ENCODE peak calls at places on chromosomes 1 and 21, in six cellular contexts. K, I, T, Z, D and H are unnamed samples. For H3K79me1, the result is how much of the 10 kb centered on the place peaks cover.

GRCh38 chr1:101075926-101076325 is 50.3 kb upstream of the DPH5 start:
- DNase-seq in K (no peak), I (no peak), T (peak), Z (peak), D (no peak), H (no peak)

GRCh38 chr21:29939859-29940245 is at the start of gene GRIK1:
- DNase-seq in K (no peak), I (no peak), T (peak), Z (no peak), D (peak), H (no peak)

GRCh38 chr1:225845633-225846259 is 35.8 kb downstream of the EPHX1 start:
- DNase-seq in K (peak), I (peak), T (peak), Z (peak), D (peak), H (peak)

GRCh38 chr21:19648376-19648775 is 1244.8 kb upstream of the TMPRSS15 start:
- DNase-seq in K (no peak), I (no peak), T (no peak), Z (no peak), D (no peak), H (no peak)

GRCh38 chr1:28064064-28064463 is 24.3 kb downstream of the EYA3 start:
- DNase-seq in K (peak), I (no peak), T (no peak), Z (no peak), D (no peak), H (peak)

GRCh38 chr1:38746966-38747600 is 112.5 kb downstream of the RRAGC start:
- DNase-seq in K (no peak), I (no peak), T (peak), Z (peak), D (no peak), H (no peak)

GRCh38 chr1:37661401-37661800 is 26.7 kb upstream of the RSPO1 start:
- DNase-seq in K (peak), I (no peak), T (peak), Z (peak), D (no peak), H (no peak)

GRCh38 chr1:248348475-248348874 is at the start of gene OR14C36:
- DNase-seq in K (no peak), I (no peak), T (no peak), Z (no peak), D (no peak), H (no peak)

GRCh38 chr1:29801003-29801402 is 564.7 kb downstream of the PTPRU start:
- DNase-seq in K (no peak), I (no peak), T (no peak), Z (no peak), D (no peak), H (no peak)

GRCh38 chr1:178356299-178356698 is 140.5 kb downstream of the CLEC20A start:
- DNase-seq in K (no peak), I (no peak), T (no peak), Z (no peak), D (no peak), H (no peak)

GRCh38 chr1:228668553-228669400 is 66.5 kb upstream of the RHOU start:
- DNase-seq in K (peak), I (no peak), T (no peak), Z (no peak), D (no peak), H (no peak)

GRCh38 chr21:14569868-14570267 is 23.8 kb upstream of the SAMSN1 start:
- DNase-seq in K (no peak), I (no peak), T (no peak), Z (no peak), D (no peak), H (no peak)

GRCh38 chr1:117821782-117822447 is 107.5 kb downstream of the GDAP2 start:
- DNase-seq in K (peak), I (no peak), T (peak), Z (peak), D (no peak), H (peak)

GRCh38 chr1:234582186-234582585 is 27.8 kb downstream of the IRF2BP2 start:
- DNase-seq in K (no peak), I (no peak), T (no peak), Z (no peak), D (no peak), H (no peak)

GRCh38 chr1:227453962-227454361 is 109.4 kb upstream of the ZNF678 start:
- DNase-seq in K (no peak), I (no peak), T (no peak), Z (no peak), D (no peak), H (no peak)

GRCh38 chr1:202283379-202283844 is 58.3 kb downstream of the UBE2T start:
- DNase-seq in K (peak), I (no peak), T (no peak), Z (peak), D (no peak), H (peak)

GRCh38 chr1:186139115-186139514 is 235.9 kb downstream of the TPR start:
- DNase-seq in K (no peak), I (no peak), T (no peak), Z (no peak), D (no peak), H (no peak)

GRCh38 chr1:218874313-218874712 is 299.4 kb upstream of the LYPLAL1 start:
- DNase-seq in K (peak), I (no peak), T (no peak), Z (no peak), D (no peak), H (peak)

GRCh38 chr1:151346082-151346768 is 827 bp downstream of the RFX5 start:
- DNase-seq in K (no peak), I (no peak), T (peak), Z (no peak), D (no peak), H (no peak)

GRCh38 chr1:24481843-24482610 is 20.6 kb upstream of the RCAN3 start:
- DNase-seq in K (no peak), I (no peak), T (no peak), Z (no peak), D (no peak), H (peak)

GRCh38 chr1:184485731-184486723 is 99.2 kb downstream of the C1orf21 start:
- DNase-seq in K (peak), I (no peak), T (no peak), Z (no peak), D (no peak), H (peak)

GRCh38 chr1:68359045-68359444 is 90.7 kb downstream of the RPE65 start:
- DNase-seq in K (peak), I (no peak), T (no peak), Z (no peak), D (no peak), H (peak)

GRCh38 chr1:203268901-203269653 is 36.2 kb upstream of the BTG2 start:
- DNase-seq in K (peak), I (no peak), T (peak), Z (peak), D (peak), H (peak)

GRCh38 chr1:110687244-110687643 is 12.5 kb upstream of the KCNA3 start:
- DNase-seq in K (peak), I (no peak), T (no peak), Z (no peak), D (no peak), H (no peak)

GRCh38 chr1:8116892-8117262 is 90.8 kb upstream of the ERRFI1 start:
- DNase-seq in K (peak), I (no peak), T (no peak), Z (no peak), D (no peak), H (peak)

GRCh38 chr1:32525053-32525452 is 14.2 kb upstream of the ZBTB8A start:
- DNase-seq in K (peak), I (no peak), T (no peak), Z (no peak), D (no peak), H (no peak)

GRCh38 chr1:145961425-145962156 is 2.8 kb downstream of the ANKRD34A start:
- DNase-seq in K (no peak), I (no peak), T (peak), Z (no peak), D (no peak), H (peak)

GRCh38 chr1:96487404-96487803 is 234.2 kb upstream of the PTBP2 start:
- DNase-seq in K (peak), I (no peak), T (no peak), Z (no peak), D (peak), H (no peak)

GRCh38 chr1:229407206-229408026 is 26.5 kb downstream of the ACTA1 start:
- DNase-seq in K (no peak), I (no peak), T (peak), Z (peak), D (no peak), H (peak)

GRCh38 chr1:89624314-89624713 is 8.6 kb upstream of the LRRC8C start:
- DNase-seq in K (no peak), I (no peak), T (no peak), Z (no peak), D (no peak), H (no peak)

GRCh38 chr1:204863730-204864129 is 6.9 kb upstream of the NFASC start:
- DNase-seq in K (no peak), I (no peak), T (no peak), Z (no peak), D (no peak), H (no peak)
- H3K79me1 ChIP-seq in K (under half), I (under half), T (under half), Z (under half), D (under half), H (under half)

GRCh38 chr1:92487078-92487605 is 417 bp upstream of the GFI1 start:
- DNase-seq in K (no peak), I (no peak), T (no peak), Z (no peak), D (no peak), H (no peak)
- H3K4me3 ChIP-seq in K (no peak), I (peak), T (no peak), Z (no peak), D (peak), H (no peak)

GRCh38 chr1:40923511-40924020 is 55.9 kb upstream of the CTPS1 start:
- DNase-seq in K (no peak), I (no peak), T (no peak), Z (no peak), D (no peak), H (no peak)

GRCh38 chr1:40924767-40925166 is 54.7 kb upstream of the CTPS1 start:
- DNase-seq in K (no peak), I (no peak), T (no peak), Z (no peak), D (no peak), H (no peak)

GRCh38 chr1:40921981-40922677 is 57.4 kb upstream of the CTPS1 start:
- DNase-seq in K (no peak), I (no peak), T (no peak), Z (no peak), D (no peak), H (no peak)

GRCh38 chr1:40921522-40921921 is 58.0 kb upstream of the CTPS1 start:
- DNase-seq in K (no peak), I (no peak), T (no peak), Z (no peak), D (no peak), H (no peak)

DNA sequence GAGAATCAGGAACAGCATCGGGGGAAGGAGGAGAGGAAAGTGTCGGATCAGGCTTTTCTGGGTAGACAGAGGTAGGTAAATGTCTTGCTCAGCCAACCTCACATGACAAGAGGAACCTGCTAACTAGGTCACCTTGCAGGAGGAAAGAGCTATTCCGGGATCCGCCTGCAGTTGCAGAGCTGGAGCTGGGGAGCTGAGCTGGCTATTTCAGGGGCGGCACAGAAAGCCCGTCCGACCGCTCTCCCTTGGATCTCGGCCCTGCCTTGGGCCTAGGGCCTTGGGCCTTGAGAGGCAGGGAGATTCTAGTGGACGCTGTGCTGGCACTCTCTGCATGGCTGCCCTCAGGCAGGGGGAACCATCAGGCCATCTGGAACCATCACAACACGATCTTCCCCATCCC is 56.5 kb upstream of the CTPS1 start:
- DNase-seq in K (no peak), I (no peak), T (no peak), Z (no peak), D (no peak), H (no peak)
- H3K18ac ChIP-seq in K (no peak), I (no peak), T (no peak), Z (no peak), D (peak), H (no peak)

GRCh38 chr1:6010554-6010953 is 18.3 kb upstream of the NPHP4 start:
- DNase-seq in K (no peak), I (no peak), T (no peak), Z (no peak), D (no peak), H (no peak)
- H3K79me1 ChIP-seq in K (under half), I (under half), T (under half), Z (under half), D (under half), H (under half)

GRCh38 chr1:207750901-207751300 is 953 bp upstream of the CD46 start:
- DNase-seq in K (no peak), I (no peak), T (no peak), Z (no peak), D (no peak), H (no peak)

GRCh38 chr1:207747627-207748492 is 4.0 kb upstream of the CD46 start:
- DNase-seq in K (no peak), I (no peak), T (no peak), Z (no peak), D (no peak), H (no peak)

GRCh38 chr1:207751790-207752455 is at the start of gene CD46:
- DNase-seq in K (peak), I (peak), T (peak), Z (peak), D (peak), H (peak)

GRCh38 chr1:207745839-207746767 is 5.8 kb upstream of the CD46 start:
- DNase-seq in K (no peak), I (no peak), T (peak), Z (peak), D (no peak), H (no peak)

GRCh38 chr1:207748737-207749528 is 2.9 kb upstream of the CD46 start:
- DNase-seq in K (no peak), I (no peak), T (no peak), Z (no peak), D (no peak), H (no peak)
- H3K4me3 ChIP-seq in K (no peak), I (no peak), T (no peak), Z (no peak), D (no peak), H (no peak)

GRCh38 chr1:26362331-26362730 is 8.4 kb upstream of the CRYBG2 start:
- DNase-seq in K (no peak), I (no peak), T (no peak), Z (no peak), D (no peak), H (no peak)

GRCh38 chr1:26361605-26362122 is 7.7 kb upstream of the CRYBG2 start:
- DNase-seq in K (no peak), I (no peak), T (no peak), Z (no peak), D (no peak), H (no peak)

GRCh38 chr1:26358411-26359384 is 4.8 kb upstream of the CRYBG2 start:
- DNase-seq in K (no peak), I (no peak), T (peak), Z (peak), D (no peak), H (no peak)

GRCh38 chr1:26360807-26361604 is 7.1 kb upstream of the CRYBG2 start:
- DNase-seq in K (no peak), I (no peak), T (no peak), Z (no peak), D (no peak), H (no peak)

DNA sequence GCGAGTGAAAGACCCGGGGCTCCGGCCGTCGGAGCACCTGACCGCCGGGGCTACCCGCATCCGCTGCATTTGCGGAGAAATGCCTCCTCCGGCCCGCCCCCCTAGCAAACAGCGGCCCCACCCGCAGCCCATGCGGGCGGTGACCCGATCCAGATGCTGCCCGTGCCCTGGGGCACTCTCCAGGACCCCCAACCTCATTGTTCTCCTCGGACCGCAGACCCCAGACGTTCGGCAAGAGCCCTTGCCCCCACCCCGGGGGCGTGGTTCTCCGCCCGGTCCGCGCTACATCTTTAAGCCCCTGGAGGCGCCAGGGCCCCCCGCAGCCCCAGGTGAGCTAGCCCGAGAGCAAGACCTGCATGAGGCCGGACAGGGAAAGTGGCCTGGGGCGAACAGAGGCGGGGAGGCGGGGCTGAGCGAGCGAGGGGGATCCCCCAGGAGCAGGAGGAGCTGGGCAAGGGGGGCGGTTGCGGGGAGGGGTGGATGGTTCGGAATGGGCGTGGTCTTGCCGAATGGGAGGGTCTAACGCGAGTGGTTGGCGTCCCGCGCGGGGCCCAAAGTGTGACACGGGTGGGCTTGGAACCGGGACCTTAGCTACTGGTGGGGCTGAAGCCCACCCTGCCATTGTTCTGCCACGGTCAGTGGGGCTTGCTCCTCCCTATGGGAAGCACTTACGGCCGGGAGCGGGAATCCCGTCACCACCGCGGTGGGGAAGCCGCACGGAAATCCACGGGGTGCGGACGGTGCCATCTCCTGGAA is 6.3 kb upstream of the CRYBG2 start:
- DNase-seq in K (no peak), I (no peak), T (peak), Z (peak), D (peak), H (no peak)
- H3K18ac ChIP-seq in K (no peak), I (peak), T (peak), Z (peak), D (peak), H (no peak)

DNA sequence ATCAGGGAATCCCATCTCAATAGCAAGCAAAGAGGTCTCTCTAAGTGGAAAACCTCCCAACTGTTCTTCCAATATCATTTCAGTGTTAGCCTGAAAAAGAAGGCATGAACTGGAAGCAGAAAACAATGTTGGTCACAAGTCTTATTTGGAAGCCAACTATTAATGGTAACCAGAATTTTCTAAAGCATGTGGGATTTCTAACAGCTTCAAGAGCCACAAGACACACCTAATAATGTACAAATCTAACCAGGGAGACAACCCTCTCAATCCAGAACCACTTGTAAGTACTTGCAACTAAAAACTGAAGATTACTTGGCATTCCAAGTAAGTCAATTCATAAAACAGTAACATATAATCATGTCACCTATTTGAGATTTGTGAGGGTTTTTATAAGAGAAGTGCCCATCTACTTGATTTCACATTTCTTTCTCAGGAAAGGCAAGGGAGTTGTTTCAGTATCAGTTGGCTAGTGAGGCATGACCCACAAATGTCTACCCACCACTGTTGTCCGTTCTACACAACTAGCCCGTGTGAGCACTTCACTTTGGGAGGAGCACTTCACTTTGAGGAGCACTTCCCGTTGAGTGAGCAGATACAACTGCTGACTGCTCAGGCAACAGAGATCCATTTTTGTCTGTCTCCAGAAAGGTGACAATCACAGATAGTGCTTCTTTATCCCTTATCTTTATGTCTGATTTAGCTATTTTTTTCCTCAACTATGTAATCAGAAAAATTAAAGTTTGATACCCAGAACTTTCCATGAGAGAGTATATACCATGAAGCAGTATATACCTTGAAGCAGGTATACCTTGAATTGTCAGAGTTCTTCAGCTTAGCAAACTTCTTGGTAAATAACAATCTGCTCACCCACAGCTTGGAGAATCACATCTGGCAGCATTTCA is 11.1 kb downstream of the STX6 start:
- DNase-seq in K (no peak), I (no peak), T (no peak), Z (no peak), D (no peak), H (peak)
- H3K79me1 ChIP-seq in K (under half), I (under half), T (under half), Z (under half), D (under half), H (under half)

GRCh38 chr1:22710688-22711024 is at the start of gene EPHB2:
- DNase-seq in K (peak), I (no peak), T (no peak), Z (peak), D (no peak), H (peak)
- H3K4me3 ChIP-seq in K (peak), I (peak), T (no peak), Z (peak), D (peak), H (peak)